ENCODE peak calls at places on chromosomes 16 and 17, in five cellular contexts. W is transverse colon, P is HCT116, Q is HepG2, G is cardiac muscle cell. O is an unnamed sample. For H3K9me3 and H3K36me3, the result is how much of the 10 kb centered on the place peaks cover.

GRCh38 chr16:67935096-67935401 is 1.6 kb downstream of the PSMB10 start:
- DNase-seq in P (no peak), G (no peak), Q (no peak), W (no peak), O (no peak)

GRCh38 chr17:9828296-9829059 is 2.8 kb downstream of the GLP2R start:
- DNase-seq in W (no peak), P (no peak), Q (no peak), G (peak), O (no peak)

GRCh38 chr16:65336169-65336568 is 214.3 kb upstream of the CDH11 start:
- DNase-seq in W (no peak), P (no peak), G (peak), Q (no peak), O (no peak)

GRCh38 chr17:79955167-79955549 is 80.5 kb downstream of the TBC1D16 start:
- DNase-seq in P (no peak), Q (no peak), G (no peak), W (no peak), O (no peak)

GRCh38 chr17:15955793-15956541 is 11.0 kb downstream of the ADORA2B start:
- DNase-seq in Q (no peak), G (peak), W (no peak), P (no peak), O (no peak)

GRCh38 chr16:87936375-87937230 is at the start of gene CA5A:
- DNase-seq in Q (peak), G (no peak), P (no peak), W (no peak), O (no peak)

GRCh38 chr16:84603115-84603816 is 14.6 kb downstream of the COTL1 start:
- DNase-seq in P (peak), W (peak), Q (no peak), G (peak), O (peak)

GRCh38 chr17:72955391-72956140 is 136.9 kb downstream of the SLC39A11 start:
- DNase-seq in P (no peak), W (no peak), G (no peak), Q (no peak), O (no peak)

GRCh38 chr17:74116087-74116717 is 87.3 kb upstream of the RPL38 start:
- DNase-seq in Q (no peak), G (no peak), P (no peak), W (no peak), O (no peak)

GRCh38 chr16:66536525-66536924 is 13.4 kb downstream of the TK2 start:
- DNase-seq in P (no peak), W (no peak), G (no peak), Q (no peak), O (no peak)

GRCh38 chr16:12158428-12158827 is 181.9 kb downstream of the SNX29 start:
- DNase-seq in W (no peak), G (peak), P (no peak), Q (no peak), O (no peak)

GRCh38 chr16:73016488-73016830 is 31.5 kb downstream of the ZFHX3 start:
- DNase-seq in G (no peak), W (no peak), P (no peak), Q (no peak), O (peak)

GRCh38 chr16:75742424-75743047 is 16.2 kb upstream of the CPHXL start:
- DNase-seq in W (no peak), G (no peak), Q (no peak), P (peak), O (no peak)
- H3K9me3 ChIP-seq in W (under half), G (under half), Q (half or more), P (under half), O (under half)

GRCh38 chr16:14609716-14610115 is 20.3 kb downstream of the PARN start:
- DNase-seq in W (no peak), Q (no peak), P (no peak), G (no peak), O (no peak)
- H3K36me3 ChIP-seq in W (under half), Q (under half), P (under half), G (half or more), O (under half)

GRCh38 chr17:81933178-81933699 is 3.9 kb downstream of the PYCR1 start:
- DNase-seq in P (no peak), G (no peak), Q (no peak), W (no peak), O (no peak)
- H3K9me3 ChIP-seq in P (under half), G (under half), Q (under half), W (under half), O (under half)

GRCh38 chr17:42502926-42503325 is 33.1 kb upstream of the NAGLU start:
- DNase-seq in G (no peak), Q (no peak), W (no peak), P (no peak), O (no peak)
- H3K36me3 ChIP-seq in G (under half), Q (under half), W (under half), P (under half), O (under half)

DNA sequence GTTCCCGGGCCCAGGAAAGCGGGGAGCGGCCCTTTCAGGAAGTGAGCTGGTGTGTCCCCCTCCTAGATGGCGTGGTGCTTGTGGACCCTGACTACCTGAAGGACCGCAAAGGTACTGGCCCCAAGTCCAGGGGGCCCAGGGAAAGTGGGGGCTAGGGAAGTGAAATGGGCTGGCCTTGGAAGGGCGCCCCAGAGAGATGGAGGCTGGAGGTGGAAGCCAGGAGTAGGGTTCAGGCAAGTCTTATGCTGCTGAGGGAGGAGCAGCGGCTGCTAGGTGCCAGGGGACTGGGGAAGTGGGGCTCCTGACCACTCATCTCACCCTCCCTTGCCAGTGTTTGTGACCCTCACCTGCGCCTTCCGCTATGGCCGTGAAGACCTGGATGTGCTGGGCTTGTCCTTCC is 5.6 kb downstream of the ARRB2 start:
- DNase-seq in G (no peak), W (no peak), P (no peak), Q (no peak), O (no peak)
- H3K9me3 ChIP-seq in G (under half), W (under half), P (under half), Q (under half), O (under half)

GRCh38 chr16:369275-369865 is 968 bp downstream of the MRPL28 start:
- DNase-seq in W (no peak), Q (no peak), G (no peak), P (no peak), O (no peak)
- H3K36me3 ChIP-seq in W (under half), Q (under half), G (under half), P (under half), O (under half)

GRCh38 chr16:10390330-10390729 is 4.5 kb downstream of the ATF7IP2 start:
- DNase-seq in W (no peak), G (no peak), Q (no peak), P (no peak), O (no peak)
- H3K9me3 ChIP-seq in W (under half), G (under half), Q (under half), P (under half), O (under half)

GRCh38 chr16:3751878-3752277 is 34.6 kb upstream of the TRAP1 start:
- DNase-seq in W (no peak), Q (no peak), G (no peak), P (no peak), O (no peak)
- H3K36me3 ChIP-seq in W (under half), Q (under half), G (under half), P (under half), O (under half)

DNA sequence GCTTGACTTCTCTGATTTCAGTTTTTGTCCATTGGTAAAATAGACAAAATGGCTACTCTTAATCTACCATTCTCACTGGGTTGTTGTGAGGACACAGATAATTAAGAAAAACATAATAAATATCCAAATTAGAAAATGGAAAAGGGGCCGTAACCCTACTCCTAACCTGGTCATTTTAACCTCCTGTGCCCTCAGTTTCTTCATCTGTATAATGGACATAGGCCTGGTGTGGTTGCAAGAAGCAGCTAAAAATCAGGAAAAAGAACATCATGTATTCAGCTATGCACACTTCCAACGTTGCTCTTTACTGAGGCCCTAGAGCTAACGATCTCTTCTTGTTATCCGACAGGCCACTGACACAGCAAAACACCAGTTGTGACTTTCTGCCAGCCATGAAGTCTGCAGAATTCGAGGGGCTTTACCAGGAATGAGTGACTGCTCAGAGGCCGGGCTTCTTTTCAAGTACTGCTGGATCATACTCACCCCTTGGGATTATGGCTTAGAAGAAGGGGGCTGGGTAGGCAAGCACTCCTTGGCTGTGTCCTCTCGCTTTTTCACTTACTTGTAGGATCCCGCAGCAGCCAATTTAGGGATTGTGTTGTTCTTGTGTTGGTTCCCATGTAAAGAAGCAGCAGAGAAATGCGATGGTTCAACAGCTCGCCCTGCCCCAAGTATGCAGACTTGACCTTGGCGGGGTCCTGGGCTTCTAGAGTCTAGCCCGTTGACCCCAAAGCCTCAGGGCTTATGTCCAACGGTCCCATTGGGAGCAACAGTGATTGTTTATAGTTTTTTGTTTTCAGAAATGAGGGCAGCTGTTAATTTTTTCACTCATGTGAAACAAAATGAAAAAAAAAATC is 20.9 kb downstream of the LDAF1 start:
- DNase-seq in W (no peak), G (no peak), P (no peak), Q (no peak), O (no peak)
- H3K9me3 ChIP-seq in W (under half), G (under half), P (under half), Q (under half), O (under half)

O was measured in small intestine.